ENCODE peak calls at places on chromosomes 13 and 19, in eight cellular contexts. O is mammary epithelial cell; F is kidney; X is CD8-positive, alpha-beta T cell; P is aorta; G is effector memory CD4-positive, alpha-beta T cell; A is uterus; K is sigmoid colon. T is an unnamed sample.

GRCh38 chr19:19746286-19747213 is 13.6 kb upstream of the ZNF14 start:
- DNase-seq in O (no peak), F (peak; percentile 68), X (no peak), P (no peak), G (no peak), A (no peak), K (no peak), T (no peak)

GRCh38 chr13:20219585-20219984 is 12.5 kb downstream of the GJB6 start:
- DNase-seq in O (no peak), F (no peak), X (no peak), P (no peak), G (no peak), A (no peak), K (no peak), T (no peak)

GRCh38 chr13:21684576-21684975 is 13.7 kb downstream of the FGF9 start:
- DNase-seq in O (no peak), F (no peak), X (no peak), P (no peak), G (no peak), A (no peak), K (no peak), T (no peak)

GRCh38 chr19:45103200-45103624 is 10.2 kb downstream of the PPP1R37 start:
- DNase-seq in O (no peak), F (no peak), X (peak; percentile 29), P (peak; percentile 67), G (no peak), A (no peak), K (peak; percentile 73), T (no peak)

GRCh38 chr19:33064117-33064777 is 441 bp downstream of the RHPN2 start:
- DNase-seq in O (no peak), F (peak; percentile 89), X (no peak), P (no peak), G (no peak), A (no peak), K (no peak), T (no peak)

GRCh38 chr19:39197808-39198207 is 1.0 kb downstream of the NCCRP1 start:
- DNase-seq in O (no peak), F (no peak), X (no peak), P (no peak), G (no peak), A (no peak), K (no peak), T (no peak)

GRCh38 chr13:100887729-100888151 is 213.1 kb upstream of the TMTC4 start:
- DNase-seq in O (no peak), F (no peak), X (no peak), P (no peak), G (no peak), A (no peak), K (no peak), T (peak; percentile 75)

GRCh38 chr19:51131780-51132680 is 7.3 kb downstream of the SIGLEC9 start:
- DNase-seq in O (no peak), F (no peak), X (peak; percentile 49), P (peak; percentile 82), G (no peak), A (no peak), K (peak; percentile 70), T (no peak)

GRCh38 chr13:48595330-48596127 is 58.2 kb upstream of the CYSLTR2 start:
- DNase-seq in O (peak; percentile 68), F (no peak), X (peak; percentile 47), P (peak; percentile 67), G (peak; percentile 20), A (peak; percentile 38), K (peak; percentile 72), T (no peak)

GRCh38 chr19:7636691-7637373 is at the start of gene STXBP2:
- DNase-seq in O (peak; percentile 73), F (peak; percentile 94), X (peak; percentile 92), P (peak; percentile 77), G (peak; percentile 91), A (peak; percentile 34), K (no peak), T (no peak)

GRCh38 chr19:47152632-47153031 is 22.0 kb downstream of the SAE1 start:
- DNase-seq in O (peak; percentile 89), F (no peak), X (no peak), P (no peak), G (no peak), A (no peak), K (no peak), T (no peak)

GRCh38 chr19:14006766-14007562 is 844 bp upstream of the RFX1 start:
- DNase-seq in O (no peak), F (peak; percentile 96), X (no peak), P (peak; percentile 92), G (no peak), A (no peak), K (no peak), T (peak; percentile 98)

GRCh38 chr13:29435125-29435911 is 160.2 kb downstream of the SLC7A1 start:
- DNase-seq in O (peak; percentile 47), F (no peak), X (no peak), P (no peak), G (no peak), A (peak; percentile 51), K (peak; percentile 88), T (no peak)

GRCh38 chr19:54461201-54462071 is 2.1 kb downstream of the LENG9 start:
- DNase-seq in O (no peak), F (peak; percentile 83), X (no peak), P (no peak), G (no peak), A (no peak), K (no peak), T (no peak)

GRCh38 chr13:110368408-110368807 is 61.3 kb downstream of the COL4A2 start:
- DNase-seq in O (no peak), F (no peak), X (no peak), P (no peak), G (no peak), A (no peak), K (no peak), T (peak; percentile 39)

GRCh38 chr19:42317535-42317934 is 4.4 kb downstream of the TMEM145 start:
- DNase-seq in O (no peak), F (no peak), X (no peak), P (no peak), G (no peak), A (no peak), K (no peak), T (no peak)

GRCh38 chr13:23828866-23829265 is 60.3 kb downstream of the MIPEP start:
- DNase-seq in O (peak; percentile 43), F (no peak), X (no peak), P (no peak), G (no peak), A (no peak), K (no peak), T (peak; percentile 10)

GRCh38 chr19:50552540-50552939 is 15.7 kb downstream of the LRRC4B start:
- DNase-seq in O (no peak), F (no peak), X (no peak), P (no peak), G (no peak), A (no peak), K (no peak), T (no peak)

GRCh38 chr13:110677731-110678545 is 28.0 kb downstream of the CARS2 start:
- DNase-seq in O (no peak), F (no peak), X (no peak), P (no peak), G (no peak), A (no peak), K (no peak), T (no peak)

GRCh38 chr13:40285634-40286033 is 380.8 kb downstream of the FOXO1 start:
- DNase-seq in O (no peak), F (no peak), X (no peak), P (no peak), G (no peak), A (no peak), K (no peak), T (no peak)

DNA sequence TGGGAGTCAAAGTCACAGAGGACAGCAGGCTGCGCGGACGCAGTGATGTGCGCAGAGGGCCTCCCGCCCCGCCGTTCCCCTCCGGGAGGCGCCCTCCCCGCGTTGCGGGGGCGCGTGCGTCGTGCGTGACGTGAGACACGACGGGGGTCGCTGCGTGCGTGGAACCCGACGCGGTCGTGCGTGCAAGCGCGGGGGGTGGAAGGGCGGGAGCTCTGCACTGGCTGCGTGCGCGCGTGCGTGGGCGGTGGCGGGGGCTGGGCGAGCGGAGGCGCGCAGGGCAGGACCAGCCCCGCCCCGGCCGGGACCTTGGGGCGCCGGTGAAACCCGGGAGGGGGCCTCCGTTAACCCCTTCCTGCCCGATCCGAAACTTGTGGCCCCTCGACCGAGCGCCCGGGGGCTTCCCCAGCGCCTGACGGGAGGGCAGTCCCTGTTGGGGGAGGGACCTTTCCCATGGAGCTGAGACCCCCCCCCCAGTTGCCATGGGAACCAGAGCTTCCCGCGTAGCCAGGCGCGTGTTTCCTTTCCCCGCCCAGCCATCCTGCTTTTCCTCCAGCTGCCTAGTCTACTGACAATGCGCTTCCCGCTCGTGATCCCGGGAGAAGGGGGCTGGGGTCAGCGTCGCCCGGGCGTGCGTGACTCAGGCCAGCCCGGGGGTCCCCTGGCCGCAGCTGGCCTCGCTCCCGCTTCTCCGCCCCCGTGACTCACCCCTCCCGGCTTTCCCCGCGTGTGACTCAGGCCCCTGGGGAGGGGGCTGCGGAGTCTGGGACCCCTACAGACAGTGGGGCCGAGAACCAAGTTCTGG is 7.3 kb upstream of the HOOK2 start:
- DNase-seq in O (peak; percentile 59), F (peak; percentile 97), X (peak; percentile 90), P (peak; percentile 93), G (peak; percentile 94), A (peak; percentile 90), K (peak; percentile 96), T (peak; percentile 91)
- H3K4me1 ChIP-seq in O (peaks cover 72% of the 10 kb centered on the region), F (peaks cover 18% of the 10 kb centered on the region), X (peaks cover 66% of the 10 kb centered on the region), P (no peaks in the 10 kb centered on the region), G (peaks cover 62% of the 10 kb centered on the region), A (peaks cover 19% of the 10 kb centered on the region), K (peaks cover 66% of the 10 kb centered on the region), T (peaks cover 76% of the 10 kb centered on the region)

GRCh38 chr13:113635048-113635420 is 23.0 kb downstream of the ATP4B start:
- DNase-seq in O (no peak), F (peak; percentile 69), X (no peak), P (peak; percentile 26), G (no peak), A (no peak), K (no peak), T (no peak)
- H3K27ac ChIP-seq in O (no peak overlapping the region), F (no peak overlapping the region), X (peak overlapping the region; percentile 8), P (no peak overlapping the region), G (no peak overlapping the region), A (no peak overlapping the region), K (no peak overlapping the region), T (no peak overlapping the region)

DNA sequence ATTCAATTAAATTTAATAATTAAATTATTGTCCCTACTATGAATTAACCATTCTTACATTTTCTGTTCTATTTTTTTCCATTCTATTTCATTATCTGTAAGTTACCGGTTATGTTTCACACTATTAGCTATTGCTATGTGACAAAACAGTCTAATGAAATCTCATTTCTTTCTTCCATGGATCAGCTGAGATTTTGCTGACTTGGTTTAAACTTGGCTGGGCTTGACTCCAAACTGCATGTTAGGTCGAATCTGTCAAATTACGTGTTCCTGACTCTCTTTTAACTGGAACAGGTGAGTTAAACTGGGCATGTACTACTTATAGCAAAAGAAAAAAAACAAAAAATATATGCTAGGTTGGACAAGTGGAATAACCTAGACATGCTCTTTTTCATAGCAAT is 1464.4 kb downstream of the OLFM4 start:
- DNase-seq in O (no peak), F (no peak), X (no peak), P (no peak), G (no peak), A (no peak), K (no peak), T (no peak)
- H3K4me1 ChIP-seq in O (no peaks in the 10 kb centered on the region), F (no peaks in the 10 kb centered on the region), X (no peaks in the 10 kb centered on the region), P (no peaks in the 10 kb centered on the region), G (no peaks in the 10 kb centered on the region), A (no peaks in the 10 kb centered on the region), K (no peaks in the 10 kb centered on the region), T (no peaks in the 10 kb centered on the region)

DNA sequence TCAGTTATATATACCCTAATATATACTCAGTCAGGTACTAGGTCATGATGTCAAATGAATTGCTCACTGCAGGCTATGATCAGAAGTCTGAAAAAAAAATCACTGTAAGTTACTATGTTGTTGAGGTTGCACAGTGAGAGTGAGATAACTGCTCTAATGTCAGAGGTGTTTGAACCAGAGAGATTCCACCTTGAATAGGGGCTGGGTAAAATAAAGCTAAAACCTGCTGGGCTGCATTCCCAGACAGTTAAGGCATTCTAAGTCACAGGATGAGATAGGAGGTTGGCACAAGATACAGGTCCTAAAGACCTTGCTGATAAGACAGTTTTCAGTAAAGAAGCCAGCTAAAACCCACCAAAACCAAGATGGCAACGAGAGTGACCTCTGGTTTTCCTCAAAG is 10.2 kb downstream of the EPSTI1 start:
- DNase-seq in O (peak; percentile 50), F (no peak), X (no peak), P (no peak), G (no peak), A (no peak), K (no peak), T (no peak)
- H3K27ac ChIP-seq in O (no peak overlapping the region), F (no peak overlapping the region), X (no peak overlapping the region), P (no peak overlapping the region), G (no peak overlapping the region), A (no peak overlapping the region), K (no peak overlapping the region), T (peak overlapping the region; percentile 13)

T was measured in SJSA1.